ENCODE peak calls at places on chromosomes 5 and 9, in seven cellular contexts. Q, S, B, R, O, K and D are unnamed samples. For H3K4me1, the result is how much of the 10 kb centered on the place peaks cover.

GRCh38 chr9:21255538-21256212 is 15.9 kb upstream of the IFNA14 start:
- DNase-seq in Q (no peak), S (no peak), B (no peak), R (no peak), O (no peak), K (no peak), D (no peak)

GRCh38 chr5:169161022-169161680 is 139.8 kb downstream of the SLIT3 start:
- DNase-seq in Q (peak), S (no peak), B (peak), R (peak), O (peak), K (peak), D (peak)

GRCh38 chr5:170154297-170154696 is 48.6 kb downstream of the FOXI1 start:
- DNase-seq in Q (no peak), S (no peak), B (no peak), R (no peak), O (no peak), K (no peak), D (no peak)

GRCh38 chr5:68683632-68684035 is 410.2 kb upstream of the SLC30A5 start:
- DNase-seq in Q (no peak), S (no peak), B (no peak), R (peak), O (peak), K (no peak), D (no peak)

GRCh38 chr9:108103294-108103693 is 613.7 kb upstream of the KLF4 start:
- DNase-seq in Q (no peak), S (no peak), B (no peak), R (peak), O (peak), K (no peak), D (no peak)

GRCh38 chr9:127545196-127546124 is 66.6 kb upstream of the STXBP1 start:
- DNase-seq in Q (no peak), S (no peak), B (no peak), R (peak), O (peak), K (peak), D (peak)

GRCh38 chr5:37735649-37736347 is 104.0 kb downstream of the GDNF start:
- DNase-seq in Q (no peak), S (no peak), B (no peak), R (peak), O (no peak), K (no peak), D (peak)

GRCh38 chr5:207599-207998 is 10.4 kb downstream of the CCDC127 start:
- DNase-seq in Q (no peak), S (peak), B (no peak), R (no peak), O (no peak), K (peak), D (no peak)

DNA sequence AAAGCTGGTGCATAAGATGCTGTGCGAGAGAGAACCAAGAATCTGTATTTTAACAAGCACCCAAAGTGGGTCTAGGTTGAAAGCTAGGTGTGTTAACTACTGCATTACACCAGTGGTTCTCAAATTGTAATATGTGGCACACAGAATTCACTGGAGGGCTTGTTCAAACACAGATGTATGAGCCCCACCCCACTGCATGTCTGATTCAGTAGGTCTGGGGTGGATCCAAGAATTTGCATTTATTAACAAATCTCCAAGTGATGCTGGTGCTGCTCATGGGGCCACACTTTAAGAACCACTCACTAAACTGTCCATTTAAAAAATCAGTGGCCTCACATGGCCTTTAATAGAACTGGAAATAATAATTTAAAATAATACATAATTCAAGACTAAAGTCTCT is 40.4 kb downstream of the LPAR1 start:
- DNase-seq in Q (no peak), S (no peak), B (no peak), R (peak), O (peak), K (no peak), D (no peak)
- H3K4me1 ChIP-seq in Q (under half), S (under half), B (under half), R (under half), O (under half), K (under half), D (under half)

DNA sequence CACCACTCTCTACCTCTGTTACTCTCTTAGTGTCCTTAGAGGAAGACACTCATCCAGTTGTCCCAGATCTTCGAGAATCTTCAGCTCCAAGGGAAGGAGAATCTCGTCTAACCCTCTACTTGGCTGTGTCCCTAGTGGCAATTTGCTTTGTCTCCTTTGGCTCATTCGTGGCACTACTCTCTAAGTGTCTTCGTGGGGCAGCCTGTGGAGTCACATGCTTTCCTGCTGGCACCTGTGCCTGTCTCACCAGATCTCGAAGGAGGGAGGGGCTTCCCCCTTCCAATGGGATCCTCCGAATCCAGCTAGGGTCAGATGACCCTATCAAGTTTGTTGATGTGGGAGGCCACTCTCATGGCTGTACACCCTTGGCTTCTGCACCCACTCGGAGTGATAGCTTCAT is 1.8 kb upstream of the PCDHGC5 start:
- DNase-seq in Q (no peak), S (no peak), B (no peak), R (no peak), O (no peak), K (no peak), D (no peak)
- H3K27ac ChIP-seq in Q (no peak), S (no peak), B (no peak), R (no peak), O (no peak), K (no peak), D (no peak)

DNA sequence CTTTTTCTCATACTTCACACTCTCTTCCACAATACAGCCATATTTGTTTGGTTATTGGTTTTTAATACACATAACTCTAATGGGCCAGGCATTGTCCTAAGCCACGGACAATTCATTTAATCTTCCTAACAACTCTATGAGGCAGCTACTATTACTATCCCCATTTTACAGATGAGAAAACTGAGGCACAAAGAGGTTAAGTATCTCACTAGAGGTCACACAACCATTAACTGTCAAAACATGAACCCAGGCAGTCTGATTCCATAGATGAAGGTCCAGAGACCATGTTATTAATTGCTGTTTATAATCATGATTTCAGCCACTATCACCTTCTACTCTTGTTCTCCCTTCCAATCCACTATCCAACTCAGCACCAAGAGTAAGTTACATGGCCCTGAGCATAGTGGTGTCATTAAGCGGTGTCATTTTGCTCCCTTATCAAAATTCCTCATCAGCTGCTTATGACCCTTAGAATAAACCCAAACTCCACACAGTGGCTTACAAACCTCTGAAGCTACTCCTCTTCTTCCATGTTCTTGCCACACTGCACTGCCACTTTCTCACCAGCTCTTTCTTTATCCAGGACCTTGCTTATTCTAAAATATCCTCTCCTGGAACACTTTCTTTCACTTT is 22.7 kb downstream of the CLINT1 start:
- DNase-seq in Q (no peak), S (no peak), B (no peak), R (no peak), O (no peak), K (no peak), D (no peak)
- H3K4me1 ChIP-seq in Q (under half), S (under half), B (under half), R (under half), O (under half), K (under half), D (under half)

GRCh38 chr5:158914008-158914407 is 185.7 kb downstream of the EBF1 start:
- DNase-seq in Q (no peak), S (no peak), B (no peak), R (no peak), O (no peak), K (no peak), D (no peak)

GRCh38 chr5:158908690-158909325 is 190.9 kb downstream of the EBF1 start:
- DNase-seq in Q (no peak), S (no peak), B (no peak), R (no peak), O (no peak), K (no peak), D (no peak)

GRCh38 chr5:158910782-158911692 is 188.7 kb downstream of the EBF1 start:
- DNase-seq in Q (no peak), S (no peak), B (no peak), R (peak), O (peak), K (no peak), D (no peak)

GRCh38 chr5:158917731-158918130 is 182.0 kb downstream of the EBF1 start:
- DNase-seq in Q (no peak), S (no peak), B (no peak), R (no peak), O (no peak), K (no peak), D (no peak)

GRCh38 chr5:158911693-158912363 is 187.9 kb downstream of the EBF1 start:
- DNase-seq in Q (no peak), S (no peak), B (no peak), R (no peak), O (no peak), K (no peak), D (no peak)
- H3K27ac ChIP-seq in Q (no peak), S (no peak), B (no peak), R (no peak), O (no peak), K (no peak), D (no peak)

GRCh38 chr9:83980395-83981125 is at the start of gene RMI1:
- DNase-seq in Q (peak), S (peak), B (peak), R (peak), O (peak), K (peak), D (peak)
- H3K4me1 ChIP-seq in Q (under half), S (under half), B (half or more), R (under half), O (under half), K (under half), D (under half)

DNA sequence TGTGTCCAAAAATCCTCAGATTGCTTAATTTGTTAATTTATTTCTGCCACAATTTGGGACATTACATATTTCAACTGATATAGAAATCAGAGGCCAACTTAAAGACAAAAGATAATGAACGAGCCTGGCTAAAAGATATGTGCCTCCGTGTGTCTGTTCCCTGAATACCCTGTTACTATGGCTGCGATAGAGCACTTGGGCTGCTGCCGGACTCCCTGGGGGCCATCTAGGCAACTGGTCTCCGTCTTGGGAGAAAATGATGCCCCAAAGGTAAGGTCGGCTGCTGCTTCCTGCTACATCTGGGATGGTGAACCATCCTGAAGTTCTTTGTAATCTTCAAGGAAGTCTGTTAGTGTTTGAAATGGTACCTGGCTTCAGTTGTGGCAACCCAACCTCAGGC is 72.0 kb downstream of the RCL1 start:
- DNase-seq in Q (no peak), S (no peak), B (no peak), R (no peak), O (no peak), K (no peak), D (no peak)
- H3K27ac ChIP-seq in Q (peak), S (no peak), B (no peak), R (no peak), O (no peak), K (no peak), D (no peak)